ENCODE peak calls at places on chromosomes 16 and 17, in four cellular contexts. L is HCT116, W is ovary, F is brain microvascular endothelial cell. Q is an unnamed sample.

GRCh38 chr16:89473791-89474414 is 16.5 kb downstream of the ANKRD11 start:
- DNase-seq in L (no peak), W (no peak), F (peak), Q (no peak)

GRCh38 chr17:16304832-16305231 is 48.4 kb downstream of the CENPV start:
- DNase-seq in L (no peak), W (peak), F (peak), Q (peak)

GRCh38 chr17:21772321-21772720 is 80.0 kb downstream of the KCNJ18 start:
- DNase-seq in L (no peak), W (no peak), F (no peak), Q (no peak)

GRCh38 chr17:58832514-58832913 is 76.9 kb downstream of the PPM1E start:
- DNase-seq in L (no peak), W (no peak), F (no peak), Q (no peak)

GRCh38 chr16:71432906-71433305 is 8.9 kb downstream of the TLE7 start:
- DNase-seq in L (no peak), W (no peak), F (no peak), Q (no peak)

GRCh38 chr17:64641499-64641898 is 20.6 kb downstream of the SMURF2 start:
- DNase-seq in L (no peak), W (no peak), F (peak), Q (no peak)

GRCh38 chr16:10088380-10088793 is 93.8 kb downstream of the GRIN2A start:
- DNase-seq in L (no peak), W (no peak), F (no peak), Q (no peak)

GRCh38 chr17:15926039-15926740 is 18.7 kb upstream of the ADORA2B start:
- DNase-seq in L (no peak), W (no peak), F (no peak), Q (no peak)

GRCh38 chr16:68749424-68749823 is 12.3 kb downstream of the CDH1 start:
- DNase-seq in L (no peak), W (no peak), F (no peak), Q (no peak)

GRCh38 chr17:4708436-4708835 is 2.0 kb upstream of the ARRB2 start:
- DNase-seq in L (no peak), W (no peak), F (no peak), Q (no peak)

GRCh38 chr17:15233022-15233805 is 31.9 kb downstream of the PMP22 start:
- DNase-seq in L (no peak), W (no peak), F (peak), Q (no peak)

GRCh38 chr16:50573279-50573678 is 25.1 kb downstream of the NKD1 start:
- DNase-seq in L (no peak), W (no peak), F (no peak), Q (no peak)

GRCh38 chr17:61496957-61497653 is 44.9 kb downstream of the TBX4 start:
- DNase-seq in L (no peak), W (no peak), F (no peak), Q (no peak)

GRCh38 chr17:40109471-40109824 is 9.1 kb upstream of the NR1D1 start:
- DNase-seq in L (no peak), W (no peak), F (no peak), Q (no peak)

GRCh38 chr17:63001689-63002394 is 35.8 kb downstream of the TANC2 start:
- DNase-seq in L (no peak), W (no peak), F (no peak), Q (no peak)

GRCh38 chr17:64336760-64337413 is 53.8 kb downstream of the PECAM1 start:
- DNase-seq in L (no peak), W (no peak), F (no peak), Q (no peak)

GRCh38 chr17:82889496-82890338 is 49.9 kb upstream of the ZNF750 start:
- DNase-seq in L (peak), W (no peak), F (no peak), Q (no peak)

DNA sequence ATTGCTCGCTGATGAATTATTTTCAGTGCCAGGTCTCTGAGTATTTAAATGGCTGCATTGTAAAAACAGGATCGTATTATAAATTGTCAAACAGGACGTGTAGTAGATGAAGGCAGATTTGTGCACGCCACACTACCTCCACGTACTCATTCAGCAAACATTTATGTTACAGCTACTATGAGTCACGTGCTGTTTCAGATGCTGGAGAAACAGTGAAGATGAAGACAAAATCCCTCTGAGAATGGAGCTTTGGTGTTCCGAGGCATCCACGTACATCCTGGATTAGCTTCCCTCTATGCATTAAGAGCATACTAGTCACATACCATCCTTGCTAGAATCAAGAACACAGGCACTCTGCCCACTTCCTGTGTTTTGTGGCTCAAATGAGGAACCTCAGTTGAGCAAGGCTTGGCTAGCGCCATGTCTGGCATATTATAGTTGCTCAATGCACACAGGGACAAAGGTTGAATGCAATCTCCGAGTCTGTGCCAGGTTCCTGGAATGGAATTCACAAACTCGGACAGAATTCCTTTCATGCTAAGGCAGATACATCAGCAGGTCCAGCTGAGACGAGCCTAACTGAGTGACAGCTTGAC is 297.5 kb downstream of the XYLT1 start:
- DNase-seq in L (no peak), W (no peak), F (no peak), Q (no peak)
- H3K27ac ChIP-seq in L (no peak), W (no peak), F (no peak), Q (no peak)

GRCh38 chr16:27353853-27354252 is 40.1 kb downstream of the IL4R start:
- DNase-seq in L (no peak), W (no peak), F (no peak), Q (no peak)
- H3K4me3 ChIP-seq in L (no peak), W (no peak), F (no peak), Q (no peak)

GRCh38 chr16:57822861-57823260 is 20.6 kb upstream of the KIFC3 start:
- DNase-seq in L (no peak), W (no peak), F (no peak), Q (no peak)

GRCh38 chr16:57823836-57824235 is 21.5 kb upstream of the KIFC3 start:
- DNase-seq in L (no peak), W (no peak), F (no peak), Q (no peak)

GRCh38 chr16:57826040-57826434 is 23.7 kb upstream of the KIFC3 start:
- DNase-seq in L (no peak), W (no peak), F (no peak), Q (no peak)

GRCh38 chr16:57825298-57826039 is 23.2 kb upstream of the KIFC3 start:
- DNase-seq in L (no peak), W (no peak), F (no peak), Q (no peak)

GRCh38 chr16:57824880-57825279 is 22.6 kb upstream of the KIFC3 start:
- DNase-seq in L (no peak), W (no peak), F (no peak), Q (no peak)
- H3K27ac ChIP-seq in L (no peak), W (no peak), F (no peak), Q (peak)

GRCh38 chr17:34979153-34979552 is 1.2 kb upstream of the LIG3 start:
- DNase-seq in L (no peak), W (no peak), F (no peak), Q (no peak)
- H3K4me3 ChIP-seq in L (peak), W (no peak), F (no peak), Q (no peak)

GRCh38 chr16:47046726-47047602 is 73.5 kb upstream of the DNAJA2 start:
- DNase-seq in L (no peak), W (no peak), F (no peak), Q (no peak)
- H3K27ac ChIP-seq in L (no peak), W (no peak), F (no peak), Q (no peak)

GRCh38 chr17:35796942-35797341 is 1.5 kb upstream of the MMP28 start:
- DNase-seq in L (no peak), W (no peak), F (no peak), Q (no peak)

GRCh38 chr17:35795871-35796265 is 427 bp upstream of the MMP28 start:
- DNase-seq in L (no peak), W (no peak), F (no peak), Q (no peak)

GRCh38 chr17:35797370-35797769 is 1.9 kb upstream of the MMP28 start:
- DNase-seq in L (no peak), W (no peak), F (no peak), Q (no peak)

GRCh38 chr17:35793257-35793656 is 2.2 kb downstream of the MMP28 start:
- DNase-seq in L (no peak), W (no peak), F (no peak), Q (no peak)

GRCh38 chr17:35795007-35795870 is at the start of gene MMP28:
- DNase-seq in L (no peak), W (no peak), F (no peak), Q (no peak)
- H3K4me3 ChIP-seq in L (peak), W (peak), F (peak), Q (peak)

GRCh38 chr17:79737922-79738578 is 7.3 kb downstream of the ENPP7 start:
- DNase-seq in L (no peak), W (no peak), F (no peak), Q (no peak)
- H3K27ac ChIP-seq in L (no peak), W (no peak), F (no peak), Q (no peak)

GRCh38 chr17:79809530-79810137 is 12.8 kb upstream of the CBX8 start:
- DNase-seq in L (no peak), W (no peak), F (no peak), Q (no peak)

GRCh38 chr17:79810138-79811027 is 13.5 kb upstream of the CBX8 start:
- DNase-seq in L (peak), W (no peak), F (peak), Q (no peak)

GRCh38 chr17:79812206-79812968 is 15.5 kb upstream of the CBX8 start:
- DNase-seq in L (no peak), W (no peak), F (no peak), Q (no peak)

GRCh38 chr17:79811888-79812205 is 15.0 kb upstream of the CBX8 start:
- DNase-seq in L (no peak), W (no peak), F (no peak), Q (no peak)

GRCh38 chr17:79811036-79811887 is 14.4 kb upstream of the CBX8 start:
- DNase-seq in L (peak), W (no peak), F (no peak), Q (no peak)
- H3K4me3 ChIP-seq in L (peak), W (no peak), F (no peak), Q (peak)

GRCh38 chr16:84358601-84359295 is 9.6 kb upstream of the ATP2C2 start:
- DNase-seq in L (no peak), W (no peak), F (no peak), Q (no peak)
- H3K27ac ChIP-seq in L (no peak), W (no peak), F (no peak), Q (no peak)